ENCODE peak calls at places on chromosome 14, in four cellular contexts. J is K562, X is HepG2, K is H1. V is an unnamed sample.

GRCh38 chr14:97603201-97603600 is 806.0 kb downstream of the VRK1 start:
- DNase-seq in J (no peak), X (no peak), K (no peak), V (no peak)

GRCh38 chr14:63685401-63685800 is 42.5 kb downstream of the SGPP1 start:
- DNase-seq in K (no peak), X (no peak), J (no peak), V (no peak)

GRCh38 chr14:75430526-75430925 is 2.7 kb downstream of the JDP2 start:
- DNase-seq in X (no peak), K (no peak), J (no peak), V (no peak)

GRCh38 chr14:93375673-93376156 is 28.7 kb downstream of the COX8C start:
- DNase-seq in X (no peak), J (no peak), K (no peak), V (peak)

GRCh38 chr14:100677152-100677924 is 49.4 kb upstream of the DLK1 start:
- DNase-seq in X (peak), K (no peak), J (no peak), V (no peak)

GRCh38 chr14:36271939-36272907 is 48.2 kb downstream of the MBIP start:
- DNase-seq in J (no peak), X (no peak), K (no peak), V (no peak)

GRCh38 chr14:31172084-31172483 is 35.5 kb downstream of the HECTD1 start:
- DNase-seq in X (no peak), K (no peak), J (no peak), V (no peak)

GRCh38 chr14:101823511-101824120 is 62.1 kb downstream of the PPP2R5C start:
- DNase-seq in J (no peak), K (no peak), X (no peak), V (peak)

GRCh38 chr14:44369401-44370123 is 137.5 kb downstream of the FSCB start:
- DNase-seq in K (no peak), J (no peak), X (no peak), V (no peak)

GRCh38 chr14:33016611-33017010 is 77.9 kb downstream of the NPAS3 start:
- DNase-seq in J (no peak), K (no peak), X (no peak), V (no peak)

GRCh38 chr14:51219473-51220448 is 20.3 kb upstream of the TMX1 start:
- DNase-seq in K (no peak), J (no peak), X (peak), V (no peak)

GRCh38 chr14:76109087-76109880 is 42.4 kb upstream of the GPATCH2L start:
- DNase-seq in K (no peak), J (no peak), X (no peak), V (no peak)

GRCh38 chr14:76784881-76785280 is 23.6 kb downstream of the VASH1 start:
- DNase-seq in X (peak), J (peak), K (peak), V (no peak)

GRCh38 chr14:69886843-69887242 is 7.6 kb downstream of the SMOC1 start:
- DNase-seq in X (no peak), J (no peak), K (no peak), V (no peak)

GRCh38 chr14:85250369-85250768 is 279.6 kb upstream of the FLRT2 start:
- DNase-seq in X (no peak), K (peak), J (no peak), V (no peak)

GRCh38 chr14:88962356-88962755 is 137.9 kb downstream of the TTC8 start:
- DNase-seq in K (no peak), J (no peak), X (no peak), V (no peak)

GRCh38 chr14:73888971-73889370 is 2.3 kb downstream of the ZNF410 start:
- DNase-seq in K (no peak), J (no peak), X (no peak), V (no peak)

GRCh38 chr14:92986254-92987147 is 63.6 kb downstream of the CHGA start:
- DNase-seq in K (no peak), J (no peak), X (peak), V (no peak)

GRCh38 chr14:23910081-23910875 is 43.3 kb upstream of the DHRS4 start:
- DNase-seq in X (peak), J (peak), K (peak), V (no peak)

GRCh38 chr14:35818346-35819115 is 7.6 kb upstream of the BRMS1L start:
- DNase-seq in J (peak), K (no peak), X (peak), V (no peak)

GRCh38 chr14:59454131-59454530 is 11.0 kb downstream of the GPR135 start:
- DNase-seq in K (no peak), X (no peak), J (no peak), V (no peak)

GRCh38 chr14:89137514-89138163 is 279.4 kb downstream of the FOXN3 start:
- DNase-seq in X (peak), K (no peak), J (no peak), V (no peak)

GRCh38 chr14:59213368-59214315 is 25.2 kb downstream of the DAAM1 start:
- DNase-seq in K (no peak), J (no peak), X (peak), V (no peak)

GRCh38 chr14:68762944-68763831 is 29.7 kb downstream of the ZFP36L1 start:
- DNase-seq in X (peak), K (no peak), J (peak), V (no peak)

DNA sequence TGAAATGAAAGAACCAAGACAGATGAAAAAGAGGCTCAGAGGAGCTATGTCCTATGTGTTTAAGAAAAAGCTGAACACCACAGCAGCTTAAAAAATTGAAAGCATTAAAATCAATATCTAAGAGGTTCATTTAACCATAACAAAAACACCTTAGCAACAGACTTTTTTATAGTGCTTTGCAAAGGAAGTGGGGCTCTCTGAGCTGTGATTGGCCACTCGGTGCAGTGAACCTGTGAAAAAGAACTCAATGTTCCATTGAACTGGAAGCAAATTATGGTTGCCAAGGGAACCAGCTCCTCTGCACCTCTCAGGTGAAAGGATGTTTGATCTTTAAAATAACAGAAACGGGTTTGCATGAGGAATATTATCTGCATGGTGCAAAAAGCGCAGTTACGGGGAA is 149.3 kb downstream of the SNAPC1 start:
- DNase-seq in J (no peak), X (no peak), K (no peak), V (no peak)
- TF ChIP-seq EZH2 in J (no peak), X (no peak), K (no peak), V (no peak)

DNA sequence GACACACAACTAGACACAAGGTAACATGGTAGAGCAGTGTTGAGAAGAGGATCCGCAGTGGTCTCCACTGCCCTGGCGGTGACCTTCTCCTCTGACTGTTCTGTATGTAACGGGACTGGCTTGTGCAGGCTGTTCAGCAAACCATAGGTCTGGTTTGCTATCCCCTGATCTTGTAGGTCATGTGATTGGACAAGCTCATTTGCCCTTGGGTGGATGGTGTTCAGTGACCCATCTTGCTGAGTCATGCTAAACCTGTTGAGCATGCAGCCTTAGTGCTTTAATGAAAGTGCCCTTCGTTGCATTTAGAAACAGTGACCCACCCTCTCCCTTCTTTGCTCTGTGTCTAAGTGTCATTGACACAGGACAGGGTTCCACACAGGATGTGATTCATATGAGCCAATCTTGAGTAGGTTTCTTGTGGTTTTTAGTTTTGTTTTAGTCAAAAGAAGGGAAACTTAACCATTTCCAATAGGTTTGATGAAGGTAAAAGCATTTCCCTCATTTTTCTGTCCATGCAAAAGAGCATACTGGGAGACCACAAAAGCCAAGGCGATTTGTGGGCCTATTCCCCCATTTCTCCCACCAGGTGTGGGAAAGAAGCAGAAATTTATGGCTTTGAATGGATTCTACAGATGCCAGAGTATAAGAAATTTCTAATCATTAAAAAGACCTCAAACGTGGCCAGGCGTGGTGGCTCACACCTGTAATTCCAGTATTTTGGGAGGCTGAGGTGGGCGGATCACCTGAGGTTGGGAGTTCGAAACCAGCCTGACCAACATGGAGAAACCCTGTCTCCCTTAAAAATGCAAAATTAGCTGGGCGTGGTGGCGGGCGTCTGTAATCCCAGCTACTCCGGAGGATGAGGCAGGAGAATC is 32.6 kb upstream of the HIF1A start:
- DNase-seq in K (no peak), J (peak), X (peak), V (peak)
- TF ChIP-seq RFX5 in K (no peak), J (no peak), X (no peak), V (no peak)

GRCh38 chr14:56797569-56798446 is 12.5 kb downstream of the OTX2 start:
- DNase-seq in J (no peak), X (no peak), K (no peak), V (no peak)

GRCh38 chr14:56796259-56796658 is 14.0 kb downstream of the OTX2 start:
- DNase-seq in J (no peak), K (no peak), X (no peak), V (no peak)

GRCh38 chr14:56797003-56797568 is 13.2 kb downstream of the OTX2 start:
- DNase-seq in J (no peak), K (no peak), X (no peak), V (no peak)

GRCh38 chr14:56799327-56799645 is 11.0 kb downstream of the OTX2 start:
- DNase-seq in X (no peak), J (no peak), K (no peak), V (no peak)

GRCh38 chr14:56798447-56799326 is 11.6 kb downstream of the OTX2 start:
- DNase-seq in J (no peak), K (no peak), X (no peak), V (no peak)
- TF ChIP-seq EZH2 in J (no peak), K (peak), X (no peak), V (no peak)

GRCh38 chr14:96140964-96141363 is 63.7 kb upstream of the BDKRB2 start:
- DNase-seq in X (no peak), K (no peak), J (no peak), V (no peak)

GRCh38 chr14:96138241-96138640 is 66.4 kb upstream of the BDKRB2 start:
- DNase-seq in K (no peak), J (no peak), X (no peak), V (no peak)

GRCh38 chr14:96139169-96139568 is 65.5 kb upstream of the BDKRB2 start:
- DNase-seq in J (no peak), X (no peak), K (no peak), V (no peak)

GRCh38 chr14:96136361-96136760 is 68.3 kb upstream of the BDKRB2 start:
- DNase-seq in K (no peak), J (no peak), X (no peak), V (no peak)

GRCh38 chr14:96139879-96140278 is 64.8 kb upstream of the BDKRB2 start:
- DNase-seq in K (no peak), X (no peak), J (no peak), V (no peak)
- TF ChIP-seq RFX5 in K (no peak), X (no peak), J (no peak), V (no peak)

GRCh38 chr14:38207830-38208815 is at the start of gene SSTR1:
- DNase-seq in K (no peak), J (no peak), X (peak), V (no peak)
- TF ChIP-seq EZH2 in K (peak), J (no peak), X (peak), V (no peak)

DNA sequence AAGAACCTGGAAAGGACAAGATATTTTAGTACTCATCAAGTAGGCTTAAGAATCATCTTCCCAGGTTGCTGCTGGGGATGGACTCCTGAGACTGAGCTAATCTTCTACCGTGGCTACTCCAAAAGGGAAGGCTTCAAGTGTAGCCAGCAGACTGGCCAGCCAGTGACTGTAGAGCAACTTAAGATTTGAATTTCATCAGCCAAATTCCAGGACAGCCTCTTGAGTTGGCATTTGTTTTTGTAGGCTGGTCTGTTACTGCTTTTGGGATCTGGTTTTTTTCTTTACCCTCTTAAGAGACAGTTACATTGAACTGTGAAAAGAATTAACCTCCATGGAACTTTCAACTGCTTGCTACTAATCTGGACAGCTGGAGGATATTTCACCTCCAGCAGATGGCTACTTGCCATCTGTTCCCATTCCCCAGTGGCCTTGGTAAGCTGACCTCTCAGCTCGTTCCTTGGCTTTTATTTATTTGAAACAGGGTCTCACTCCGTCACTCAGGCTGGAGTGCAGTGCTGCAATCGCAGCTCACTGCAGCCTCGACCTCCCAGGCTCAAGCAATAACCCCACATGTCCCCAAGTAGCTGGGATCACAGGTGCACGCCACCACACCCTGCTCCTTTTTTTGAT is 20.7 kb downstream of the VTI1B start:
- DNase-seq in X (no peak), J (no peak), K (no peak), V (no peak)
- TF ChIP-seq RFX5 in X (no peak), J (no peak), K (no peak), V (no peak)

GRCh38 chr14:104843006-104843405 is 22.1 kb upstream of the CEP170B start:
- DNase-seq in X (no peak), J (no peak), K (no peak), V (no peak)
- TF ChIP-seq EZH2 in X (no peak), J (no peak), K (no peak), V (no peak)